ENCODE peak calls at places on chromosomes 13 and 19, in five cellular contexts. One of them, this sample, is unnamed.

GRCh38 chr13:110445722-110446569 is 115.6 kb downstream of the RAB20 start:
- ATAC-seq in K562: no peak
- ATAC-seq in HepG2: no peak
- ATAC-seq in upper lobe of left lung: no peak
- ATAC-seq in GM12878: no peak
- ATAC-seq in this sample: no peak

GRCh38 chr13:45292176-45292575 is 48.8 kb downstream of the TPT1 start:
- ATAC-seq in K562: no peak
- ATAC-seq in HepG2: no peak
- ATAC-seq in upper lobe of left lung: no peak
- ATAC-seq in GM12878: no peak
- ATAC-seq in this sample: no peak

GRCh38 chr13:21069561-21070004 is 8.2 kb upstream of the LATS2 start:
- ATAC-seq in K562: no peak
- ATAC-seq in HepG2: peak; percentile 63
- ATAC-seq in upper lobe of left lung: peak; percentile 93
- ATAC-seq in GM12878: no peak
- ATAC-seq in this sample: peak; percentile 91

GRCh38 chr19:5891938-5892771 is 11.4 kb downstream of the NDUFA11 start:
- ATAC-seq in K562: peak; percentile 74
- ATAC-seq in HepG2: peak; percentile 81
- ATAC-seq in upper lobe of left lung: peak; percentile 60
- ATAC-seq in GM12878: peak; percentile 76
- ATAC-seq in this sample: peak; percentile 68

GRCh38 chr13:51000576-51001260 is 91.1 kb downstream of the RNASEH2B start:
- ATAC-seq in K562: no peak
- ATAC-seq in HepG2: no peak
- ATAC-seq in upper lobe of left lung: peak; percentile 74
- ATAC-seq in GM12878: no peak
- ATAC-seq in this sample: peak; percentile 61

GRCh38 chr13:79486433-79487188 is 5.7 kb downstream of the NDFIP2 start:
- ATAC-seq in K562: no peak
- ATAC-seq in HepG2: no peak
- ATAC-seq in upper lobe of left lung: no peak
- ATAC-seq in GM12878: no peak
- ATAC-seq in this sample: no peak

GRCh38 chr19:55391702-55392615 is 6.2 kb downstream of the RPL28 start:
- ATAC-seq in K562: no peak
- ATAC-seq in HepG2: no peak
- ATAC-seq in upper lobe of left lung: no peak
- ATAC-seq in GM12878: no peak
- ATAC-seq in this sample: peak; percentile 63

GRCh38 chr13:76697277-76697676 is 188.9 kb downstream of the KCTD12 start:
- ATAC-seq in K562: no peak
- ATAC-seq in HepG2: no peak
- ATAC-seq in upper lobe of left lung: no peak
- ATAC-seq in GM12878: no peak
- ATAC-seq in this sample: no peak

GRCh38 chr19:48777720-48778119 is 22.4 kb downstream of the FGF21 start:
- ATAC-seq in K562: no peak
- ATAC-seq in HepG2: no peak
- ATAC-seq in upper lobe of left lung: no peak
- ATAC-seq in GM12878: no peak
- ATAC-seq in this sample: no peak

GRCh38 chr13:81591528-81592220 is 1250.7 kb upstream of the SPRY2 start:
- ATAC-seq in K562: no peak
- ATAC-seq in HepG2: no peak
- ATAC-seq in upper lobe of left lung: no peak
- ATAC-seq in GM12878: peak; percentile 42
- ATAC-seq in this sample: no peak

GRCh38 chr13:44129418-44129817 is 244.2 kb upstream of the SERP2 start:
- ATAC-seq in K562: no peak
- ATAC-seq in HepG2: no peak
- ATAC-seq in upper lobe of left lung: no peak
- ATAC-seq in GM12878: no peak
- ATAC-seq in this sample: no peak

GRCh38 chr13:45051315-45051714 is 62.0 kb downstream of the GPALPP1 start:
- ATAC-seq in K562: no peak
- ATAC-seq in HepG2: no peak
- ATAC-seq in upper lobe of left lung: no peak
- ATAC-seq in GM12878: no peak
- ATAC-seq in this sample: no peak

GRCh38 chr13:29936051-29936813 is 85.8 kb upstream of the UBL3 start:
- ATAC-seq in K562: no peak
- ATAC-seq in HepG2: no peak
- ATAC-seq in upper lobe of left lung: peak; percentile 53
- ATAC-seq in GM12878: peak; percentile 35
- ATAC-seq in this sample: no peak

GRCh38 chr13:83824120-83824519 is 58.2 kb downstream of the SLITRK1 start:
- ATAC-seq in K562: no peak
- ATAC-seq in HepG2: no peak
- ATAC-seq in upper lobe of left lung: no peak
- ATAC-seq in GM12878: no peak
- ATAC-seq in this sample: no peak

GRCh38 chr19:16878181-16878965 is 10.4 kb upstream of the F2RL3 start:
- ATAC-seq in K562: no peak
- ATAC-seq in HepG2: no peak
- ATAC-seq in upper lobe of left lung: peak; percentile 7
- ATAC-seq in GM12878: no peak
- ATAC-seq in this sample: no peak

GRCh38 chr13:45737571-45738002 is 35.5 kb downstream of the CBY2 start:
- ATAC-seq in K562: peak; percentile 91
- ATAC-seq in HepG2: peak; percentile 84
- ATAC-seq in upper lobe of left lung: no peak
- ATAC-seq in GM12878: peak; percentile 90
- ATAC-seq in this sample: no peak

GRCh38 chr13:50388481-50388880 is 373.2 kb downstream of the KCNRG start:
- ATAC-seq in K562: no peak
- ATAC-seq in HepG2: no peak
- ATAC-seq in upper lobe of left lung: no peak
- ATAC-seq in GM12878: no peak
- ATAC-seq in this sample: no peak

GRCh38 chr13:90374183-90374582 is 973.3 kb upstream of the MIR17HG start:
- ATAC-seq in K562: no peak
- ATAC-seq in HepG2: no peak
- ATAC-seq in upper lobe of left lung: no peak
- ATAC-seq in GM12878: no peak
- ATAC-seq in this sample: no peak

GRCh38 chr19:11064831-11065303 is 24.4 kb upstream of the LDLR start:
- ATAC-seq in K562: peak; percentile 33
- ATAC-seq in HepG2: no peak
- ATAC-seq in upper lobe of left lung: no peak
- ATAC-seq in GM12878: no peak
- ATAC-seq in this sample: no peak

GRCh38 chr13:73865027-73865426 is 269.2 kb downstream of the KLF12 start:
- ATAC-seq in K562: no peak
- ATAC-seq in HepG2: no peak
- ATAC-seq in upper lobe of left lung: no peak
- ATAC-seq in GM12878: no peak
- ATAC-seq in this sample: no peak

GRCh38 chr19:56840452-56841193 is at the start of the genes PEG3 and ZIM2:
- ATAC-seq in K562: no peak
- ATAC-seq in HepG2: peak; percentile 59
- ATAC-seq in upper lobe of left lung: peak; percentile 46
- ATAC-seq in GM12878: no peak
- ATAC-seq in this sample: no peak

GRCh38 chr19:57887195-57887941 is 1.5 kb downstream of the ZNF814 start:
- ATAC-seq in K562: no peak
- ATAC-seq in HepG2: no peak
- ATAC-seq in upper lobe of left lung: no peak
- ATAC-seq in GM12878: peak; percentile 6
- ATAC-seq in this sample: no peak

GRCh38 chr19:57888107-57888493 is 737 bp downstream of the ZNF814 start:
- ATAC-seq in K562: no peak
- ATAC-seq in HepG2: no peak
- ATAC-seq in upper lobe of left lung: no peak
- ATAC-seq in GM12878: peak; percentile 14
- ATAC-seq in this sample: no peak

GRCh38 chr19:57886046-57886445 is 2.8 kb downstream of the ZNF814 start:
- ATAC-seq in K562: no peak
- ATAC-seq in HepG2: no peak
- ATAC-seq in upper lobe of left lung: no peak
- ATAC-seq in GM12878: no peak
- ATAC-seq in this sample: no peak

GRCh38 chr19:57888494-57889231 is at the start of gene ZNF814:
- ATAC-seq in K562: peak; percentile 53
- ATAC-seq in HepG2: peak; percentile 26
- ATAC-seq in upper lobe of left lung: peak; percentile 91
- ATAC-seq in GM12878: peak; percentile 95
- ATAC-seq in this sample: peak; percentile 92
- TF ChIP-seq CTCF in K562: no peak
- TF ChIP-seq CTCF in HepG2: peak; percentile 49
- TF ChIP-seq CTCF in upper lobe of left lung: no peak
- TF ChIP-seq CTCF in GM12878: peak; percentile 17
- TF ChIP-seq CTCF in this sample: peak; percentile 28

DNA sequence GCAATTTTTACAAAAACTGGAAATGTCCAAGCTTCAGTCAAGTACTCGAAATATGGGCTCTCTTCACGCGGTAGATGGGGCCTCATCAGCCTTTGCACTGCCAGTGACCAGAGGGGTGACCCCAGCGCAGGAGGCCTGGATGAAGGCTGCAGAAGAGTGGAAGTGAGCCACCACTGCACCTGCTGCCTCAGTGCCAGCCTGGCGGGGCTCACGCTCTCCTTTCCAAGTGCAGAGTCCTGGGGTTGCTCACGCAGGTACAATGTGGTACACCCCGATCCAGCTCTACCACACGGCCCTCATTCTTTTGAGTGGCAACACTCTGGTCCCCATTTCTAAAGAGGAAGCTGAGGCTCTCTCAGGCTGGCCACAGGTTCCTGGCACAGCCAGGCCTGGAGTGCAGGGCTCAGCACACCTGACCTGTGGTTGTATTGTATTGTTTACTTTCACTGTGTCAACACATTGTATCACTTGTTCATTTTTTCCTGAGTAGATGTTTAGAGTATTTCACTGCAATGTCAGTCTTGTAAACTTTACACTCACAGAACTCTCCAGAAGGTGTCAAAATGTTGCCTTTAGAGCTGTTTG is 97.3 kb upstream of the SOX1 start:
- ATAC-seq in K562: no peak
- ATAC-seq in HepG2: no peak
- ATAC-seq in upper lobe of left lung: no peak
- ATAC-seq in GM12878: no peak
- ATAC-seq in this sample: no peak
- H3K27me3 ChIP-seq in K562: no peaks in the 10 kb centered on the region
- H3K27me3 ChIP-seq in HepG2: peaks cover 7% of the 10 kb centered on the region
- H3K27me3 ChIP-seq in upper lobe of left lung: no peaks in the 10 kb centered on the region
- H3K27me3 ChIP-seq in GM12878: no peaks in the 10 kb centered on the region
- H3K27me3 ChIP-seq in this sample: peaks cover 76% of the 10 kb centered on the region

GRCh38 chr13:113490496-113491417 is at the start of gene DCUN1D2:
- ATAC-seq in K562: peak; percentile 87
- ATAC-seq in HepG2: peak; percentile 86
- ATAC-seq in upper lobe of left lung: peak; percentile 97
- ATAC-seq in GM12878: peak; percentile 88
- ATAC-seq in this sample: peak; percentile 98
- TF ChIP-seq EP300 in K562: peak; percentile 4
- TF ChIP-seq EP300 in HepG2: no peak
- TF ChIP-seq EP300 in upper lobe of left lung: no peak
- TF ChIP-seq EP300 in GM12878: no peak
- TF ChIP-seq EP300 in this sample: no peak

GRCh38 chr19:29012457-29012856 is 200.5 kb downstream of the UQCRFS1 start:
- ATAC-seq in K562: no peak
- ATAC-seq in HepG2: no peak
- ATAC-seq in upper lobe of left lung: no peak
- ATAC-seq in GM12878: no peak
- ATAC-seq in this sample: no peak

GRCh38 chr19:29014857-29015436 is 198.0 kb downstream of the UQCRFS1 start:
- ATAC-seq in K562: peak; percentile 75
- ATAC-seq in HepG2: no peak
- ATAC-seq in upper lobe of left lung: no peak
- ATAC-seq in GM12878: no peak
- ATAC-seq in this sample: no peak

GRCh38 chr19:29013988-29014387 is 199.0 kb downstream of the UQCRFS1 start:
- ATAC-seq in K562: no peak
- ATAC-seq in HepG2: no peak
- ATAC-seq in upper lobe of left lung: peak; percentile 16
- ATAC-seq in GM12878: no peak
- ATAC-seq in this sample: no peak

GRCh38 chr19:29015569-29015968 is 197.4 kb downstream of the UQCRFS1 start:
- ATAC-seq in K562: no peak
- ATAC-seq in HepG2: no peak
- ATAC-seq in upper lobe of left lung: no peak
- ATAC-seq in GM12878: no peak
- ATAC-seq in this sample: no peak

GRCh38 chr19:29013325-29013724 is 199.6 kb downstream of the UQCRFS1 start:
- ATAC-seq in K562: peak; percentile 60
- ATAC-seq in HepG2: no peak
- ATAC-seq in upper lobe of left lung: no peak
- ATAC-seq in GM12878: no peak
- ATAC-seq in this sample: no peak
- TF ChIP-seq CTCF in K562: no peak
- TF ChIP-seq CTCF in HepG2: no peak
- TF ChIP-seq CTCF in upper lobe of left lung: no peak
- TF ChIP-seq CTCF in GM12878: no peak
- TF ChIP-seq CTCF in this sample: no peak

DNA sequence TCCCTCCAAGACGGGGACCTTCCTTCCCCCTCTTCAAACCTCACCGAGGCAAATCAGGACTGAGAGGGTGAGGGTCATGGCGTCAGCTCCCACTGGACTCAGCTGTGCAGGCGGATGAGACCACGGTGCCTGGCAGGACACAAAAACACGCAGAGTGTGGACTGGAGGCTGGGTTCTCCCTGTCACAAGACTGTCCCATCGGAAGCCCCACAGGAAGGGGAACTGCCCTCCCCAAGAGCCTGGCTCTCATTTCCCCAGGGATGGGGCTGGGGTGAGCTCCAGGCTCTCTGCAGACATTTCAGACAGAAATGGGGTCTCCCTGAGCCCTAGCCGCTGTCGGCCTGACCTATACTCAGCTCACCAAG is at the start of gene LILRB5:
- ATAC-seq in K562: no peak
- ATAC-seq in HepG2: no peak
- ATAC-seq in upper lobe of left lung: peak; percentile 68
- ATAC-seq in GM12878: no peak
- ATAC-seq in this sample: no peak
- H3K27me3 ChIP-seq in K562: peaks cover 56% of the 10 kb centered on the region
- H3K27me3 ChIP-seq in HepG2: peaks cover 9% of the 10 kb centered on the region
- H3K27me3 ChIP-seq in upper lobe of left lung: peaks cover 4% of the 10 kb centered on the region
- H3K27me3 ChIP-seq in GM12878: peaks cover 4% of the 10 kb centered on the region
- H3K27me3 ChIP-seq in this sample: peaks cover 73% of the 10 kb centered on the region

GRCh38 chr19:53867225-53868090 is at the start of gene MYADM:
- ATAC-seq in K562: peak; percentile 73
- ATAC-seq in HepG2: peak; percentile 33
- ATAC-seq in upper lobe of left lung: peak; percentile 76
- ATAC-seq in GM12878: no peak
- ATAC-seq in this sample: peak; percentile 85

GRCh38 chr19:53871448-53871847 is 3.8 kb downstream of the MYADM start:
- ATAC-seq in K562: no peak
- ATAC-seq in HepG2: no peak
- ATAC-seq in upper lobe of left lung: no peak
- ATAC-seq in GM12878: no peak
- ATAC-seq in this sample: no peak

GRCh38 chr19:53868091-53868891 is 608 bp downstream of the MYADM start:
- ATAC-seq in K562: peak; percentile 24
- ATAC-seq in HepG2: peak; percentile 8
- ATAC-seq in upper lobe of left lung: peak; percentile 32
- ATAC-seq in GM12878: no peak
- ATAC-seq in this sample: peak; percentile 10

GRCh38 chr19:53870485-53870844 is 2.8 kb downstream of the MYADM start:
- ATAC-seq in K562: peak; percentile 30
- ATAC-seq in HepG2: no peak
- ATAC-seq in upper lobe of left lung: no peak
- ATAC-seq in GM12878: no peak
- ATAC-seq in this sample: no peak

GRCh38 chr19:53868892-53869804 is 1.5 kb downstream of the MYADM start:
- ATAC-seq in K562: peak; percentile 83
- ATAC-seq in HepG2: peak; percentile 60
- ATAC-seq in upper lobe of left lung: peak; percentile 54
- ATAC-seq in GM12878: no peak
- ATAC-seq in this sample: peak; percentile 73
- TF ChIP-seq EP300 in K562: peak; percentile 84
- TF ChIP-seq EP300 in HepG2: no peak
- TF ChIP-seq EP300 in upper lobe of left lung: no peak
- TF ChIP-seq EP300 in GM12878: no peak
- TF ChIP-seq EP300 in this sample: peak; percentile 37